ENCODE peak calls at places on chromosome 19, in four cellular contexts. Q is breast epithelium, J is adrenal gland, M is heart left ventricle. W is an unnamed sample.

GRCh38 chr19:35629332-35629633 is 447 bp downstream of the RBM42 start:
- DNase-seq in Q (no peak), J (no peak), M (no peak), W (no peak)

GRCh38 chr19:41265376-41266153 is 1.4 kb downstream of the HNRNPUL1 start:
- DNase-seq in Q (no peak), J (peak; percentile 62), M (no peak), W (no peak)

GRCh38 chr19:48053856-48054255 is 10.0 kb upstream of the CABP5 start:
- DNase-seq in Q (no peak), J (no peak), M (no peak), W (no peak)

GRCh38 chr19:48874309-48875135 is 2.3 kb downstream of the PPP1R15A start:
- DNase-seq in Q (no peak), J (no peak), M (peak; percentile 77), W (peak; percentile 52)

GRCh38 chr19:39998511-39998910 is 1.7 kb downstream of the ZNF546 start:
- DNase-seq in Q (no peak), J (no peak), M (no peak), W (no peak)

GRCh38 chr19:38650911-38651584 is 3.6 kb downstream of the ACTN4 start:
- DNase-seq in Q (no peak), J (peak; percentile 73), M (no peak), W (peak; percentile 55)

GRCh38 chr19:7970716-7971448 is 27.4 kb upstream of the TIMM44 start:
- DNase-seq in Q (no peak), J (peak; percentile 64), M (peak; percentile 48), W (peak; percentile 35)

GRCh38 chr19:46841458-46842083 is 9.1 kb downstream of the AP2S1 start:
- DNase-seq in Q (no peak), J (peak; percentile 92), M (peak; percentile 85), W (no peak)

GRCh38 chr19:45615795-45616708 is 14.0 kb upstream of the GPR4 start:
- DNase-seq in Q (no peak), J (peak; percentile 96), M (peak; percentile 88), W (peak; percentile 60)

GRCh38 chr19:7475665-7476064 is 13.2 kb downstream of the PEX11G start:
- DNase-seq in Q (no peak), J (no peak), M (no peak), W (no peak)

GRCh38 chr19:5259750-5260149 is 80.9 kb downstream of the PTPRS start:
- DNase-seq in Q (no peak), J (no peak), M (no peak), W (no peak)

GRCh38 chr19:4066682-4067395 is at the start of gene ZBTB7A:
- DNase-seq in Q (peak; percentile 84), J (peak; percentile 95), M (peak; percentile 90), W (peak; percentile 81)

GRCh38 chr19:40225440-40226305 is 816 bp downstream of the CCNP start:
- DNase-seq in Q (no peak), J (no peak), M (no peak), W (no peak)

GRCh38 chr19:42175952-42176648 is 41.4 kb downstream of the DEDD2 start:
- DNase-seq in Q (no peak), J (no peak), M (no peak), W (no peak)

GRCh38 chr19:54395685-54396084 is 19.6 kb upstream of the TTYH1 start:
- DNase-seq in Q (no peak), J (no peak), M (no peak), W (no peak)

GRCh38 chr19:38386300-38386967 is 1.4 kb downstream of the GGN start:
- DNase-seq in Q (no peak), J (no peak), M (peak; percentile 61), W (peak; percentile 54)

GRCh38 chr19:31438401-31439269 is 89.4 kb upstream of the TSHZ3 start:
- DNase-seq in Q (no peak), J (no peak), M (no peak), W (no peak)

GRCh38 chr19:20453424-20453938 is 112.1 kb downstream of the ZNF737 start:
- DNase-seq in Q (no peak), J (no peak), M (no peak), W (no peak)

GRCh38 chr19:3034845-3035541 is 5.9 kb upstream of the TLE2 start:
- DNase-seq in Q (peak; percentile 67), J (peak; percentile 77), M (no peak), W (no peak)

GRCh38 chr19:24074720-24075119 is 12.3 kb upstream of the ZNF254 start:
- DNase-seq in Q (no peak), J (peak; percentile 29), M (no peak), W (no peak)

GRCh38 chr19:55676384-55676783 is 1.4 kb downstream of the EPN1 start:
- DNase-seq in Q (no peak), J (no peak), M (no peak), W (peak; percentile 29)

GRCh38 chr19:7419153-7419552 is 69.7 kb downstream of the PEX11G start:
- DNase-seq in Q (no peak), J (no peak), M (no peak), W (no peak)

GRCh38 chr19:35174226-35174625 is 19.7 kb downstream of the FXYD5 start:
- DNase-seq in Q (no peak), J (no peak), M (no peak), W (no peak)

GRCh38 chr19:40623403-40624239 is 22.5 kb downstream of the LTBP4 start:
- DNase-seq in Q (no peak), J (no peak), M (peak; percentile 62), W (no peak)

GRCh38 chr19:44708940-44709339 is 10.0 kb downstream of the CEACAM16 start:
- DNase-seq in Q (no peak), J (no peak), M (no peak), W (no peak)

GRCh38 chr19:39917561-39918182 is 16.8 kb downstream of the FCGBP start:
- DNase-seq in Q (no peak), J (peak; percentile 18), M (no peak), W (no peak)

GRCh38 chr19:48390188-48391099 is 907 bp downstream of the KDELR1 start:
- DNase-seq in Q (peak; percentile 50), J (peak; percentile 79), M (peak; percentile 85), W (no peak)

GRCh38 chr19:35249848-35250711 is 1.3 kb downstream of the LSR start:
- DNase-seq in Q (no peak), J (no peak), M (no peak), W (no peak)

GRCh38 chr19:4534836-4535658 is at the start of gene PLIN5:
- DNase-seq in Q (peak; percentile 51), J (peak; percentile 92), M (peak; percentile 89), W (peak; percentile 90)

GRCh38 chr19:47447470-47448359 is 24.0 kb downstream of the SLC8A2 start:
- DNase-seq in Q (peak; percentile 29), J (peak; percentile 84), M (peak; percentile 63), W (peak; percentile 27)

GRCh38 chr19:39553082-39553652 is 13.2 kb upstream of the EID2 start:
- DNase-seq in Q (no peak), J (no peak), M (no peak), W (no peak)

GRCh38 chr19:43432866-43433673 is 18.4 kb downstream of the TEX101 start:
- DNase-seq in Q (no peak), J (peak; percentile 77), M (peak; percentile 68), W (no peak)

GRCh38 chr19:38915329-38916321 is 3.6 kb upstream of the CCER2 start:
- DNase-seq in Q (no peak), J (no peak), M (no peak), W (no peak)

GRCh38 chr19:4673726-4674125 is 3.6 kb upstream of the MYDGF start:
- DNase-seq in Q (no peak), J (no peak), M (no peak), W (no peak)

GRCh38 chr19:2352121-2352520 is 7.9 kb upstream of the TMPRSS9 start:
- DNase-seq in Q (no peak), J (no peak), M (no peak), W (no peak)

GRCh38 chr19:45637890-45638667 is 1.1 kb downstream of the EML2 start:
- DNase-seq in Q (no peak), J (peak; percentile 74), M (no peak), W (no peak)

GRCh38 chr19:8335343-8336071 is 7.6 kb downstream of the KANK3 start:
- DNase-seq in Q (no peak), J (no peak), M (no peak), W (no peak)

GRCh38 chr19:12113121-12113520 is 27.0 kb downstream of the ZNF20 start:
- DNase-seq in Q (no peak), J (no peak), M (no peak), W (no peak)

GRCh38 chr19:12112701-12113100 is 27.4 kb downstream of the ZNF20 start:
- DNase-seq in Q (no peak), J (no peak), M (no peak), W (no peak)

GRCh38 chr19:12111176-12111575 is 29.0 kb downstream of the ZNF20 start:
- DNase-seq in Q (no peak), J (no peak), M (no peak), W (no peak)

GRCh38 chr19:12117203-12117970 is 22.8 kb downstream of the ZNF20 start:
- DNase-seq in Q (no peak), J (no peak), M (no peak), W (no peak)

DNA sequence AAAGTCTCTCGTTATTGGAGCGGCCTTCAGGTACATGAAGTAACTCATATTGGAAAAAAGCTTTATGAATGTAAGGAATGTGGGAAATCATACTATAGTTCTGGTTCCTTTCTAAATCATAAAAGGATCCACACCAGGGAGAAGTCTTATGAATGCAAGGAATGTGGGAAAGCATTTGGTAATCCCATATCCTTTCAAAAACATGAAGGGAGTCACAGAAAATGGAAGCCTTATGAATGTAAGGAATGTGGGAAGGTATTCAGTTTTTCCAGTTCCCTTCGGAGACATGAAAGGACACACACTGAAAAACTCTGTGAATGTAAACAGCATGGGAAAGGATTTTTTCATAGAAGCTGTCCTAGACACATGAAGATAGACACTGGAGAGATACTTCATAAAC is 27.9 kb downstream of the ZNF20 start:
- DNase-seq in Q (no peak), J (no peak), M (no peak), W (no peak)
- TF ChIP-seq POLR2A in Q (no peak), J (no peak), M (no peak), W (no peak)

GRCh38 chr19:52397310-52398090 is at the start of gene ZNF528:
- DNase-seq in Q (peak; percentile 84), J (peak; percentile 98), M (peak; percentile 99), W (peak; percentile 83)

GRCh38 chr19:52398091-52398461 is 427 bp downstream of the ZNF528 start:
- DNase-seq in Q (no peak), J (no peak), M (no peak), W (no peak)
- H3K27ac ChIP-seq in Q (peak overlapping the region; percentile 71), J (peak overlapping the region; percentile 83), M (peak overlapping the region; percentile 71), W (peak overlapping the region; percentile 70)

GRCh38 chr19:49911381-49912145 is 14.9 kb upstream of the IL4I1 start:
- DNase-seq in Q (no peak), J (no peak), M (peak; percentile 39), W (no peak)
- H3K36me3 ChIP-seq in Q (peaks cover 9% of the 10 kb centered on the region), J (no peaks in the 10 kb centered on the region), M (peaks cover 66% of the 10 kb centered on the region), W (peaks cover 41% of the 10 kb centered on the region)

DNA sequence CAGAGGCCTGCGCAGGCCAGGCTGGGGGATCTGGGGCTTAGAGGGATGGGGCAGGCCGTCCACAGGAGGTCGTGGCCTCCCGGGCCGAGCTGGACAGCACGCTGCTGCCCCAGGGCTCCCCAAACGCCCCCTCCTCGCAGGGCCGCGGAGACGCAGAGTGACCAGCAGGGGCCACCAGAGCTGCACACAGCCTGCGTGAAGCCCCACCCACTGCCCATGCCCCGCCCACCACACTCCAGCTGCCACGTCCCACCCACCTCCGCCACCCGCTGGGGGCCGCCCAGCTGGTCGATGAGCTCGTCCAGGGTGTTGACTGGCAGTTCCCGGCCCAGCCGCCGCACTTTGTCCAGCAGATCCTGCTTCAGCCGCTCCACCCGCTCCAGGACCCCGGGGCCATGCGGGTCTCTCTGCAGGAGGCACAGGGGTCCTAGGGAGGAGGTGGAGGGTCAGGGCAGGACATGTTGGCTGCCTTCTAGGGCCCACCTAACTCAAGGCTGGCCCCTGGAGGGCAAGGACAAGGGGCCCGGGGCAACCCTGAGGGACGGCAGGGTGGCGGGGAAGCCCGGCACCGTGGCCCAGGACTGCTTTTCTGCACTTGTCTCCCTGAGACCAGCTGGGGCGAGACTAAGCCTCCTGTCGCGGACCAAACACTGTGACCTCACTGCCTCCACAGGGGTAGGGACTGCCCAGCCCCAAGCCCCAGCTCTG is 9.6 kb downstream of the GPX4 start:
- DNase-seq in Q (peak; percentile 91), J (peak; percentile 98), M (peak; percentile 97), W (peak; percentile 95)
- TF ChIP-seq POLR2A in Q (no peak), J (peak; percentile 51), M (no peak), W (no peak)

W was measured in gastrocnemius medialis.